ENCODE peak calls at places on chromosomes 4 and X, in six cellular contexts. One of them, this sample, is unnamed.

GRCh38 chr4:174999407-174999806 is 81.2 kb downstream of the ADAM29 start:
- DNase-seq in mammary epithelial cell: peak; percentile 36
- DNase-seq in heart left ventricle: no peak
- DNase-seq in A549: peak; percentile 3
- DNase-seq in lower lobe of right lung: no peak
- DNase-seq in fibroblast of lung: no peak
- DNase-seq in this sample: no peak

GRCh38 chrX:65751511-65751910 is 84.1 kb downstream of the MSN start:
- DNase-seq in lower lobe of right lung: no peak
- DNase-seq in fibroblast of lung: no peak
- DNase-seq in mammary epithelial cell: no peak
- DNase-seq in heart left ventricle: no peak
- DNase-seq in A549: no peak
- DNase-seq in this sample: no peak

GRCh38 chr4:121277194-121278105 is 103.4 kb downstream of the QRFPR start:
- DNase-seq in mammary epithelial cell: peak; percentile 11
- DNase-seq in A549: peak; percentile 48
- DNase-seq in lower lobe of right lung: no peak
- DNase-seq in fibroblast of lung: no peak
- DNase-seq in heart left ventricle: no peak
- DNase-seq in this sample: no peak

GRCh38 chr4:77187231-77187630 is 30.2 kb downstream of the CCNG2 start:
- DNase-seq in heart left ventricle: no peak
- DNase-seq in fibroblast of lung: no peak
- DNase-seq in lower lobe of right lung: no peak
- DNase-seq in mammary epithelial cell: no peak
- DNase-seq in A549: no peak
- DNase-seq in this sample: no peak

GRCh38 chr4:152991361-152991760 is 55.2 kb downstream of the FHDC1 start:
- DNase-seq in lower lobe of right lung: no peak
- DNase-seq in A549: no peak
- DNase-seq in fibroblast of lung: no peak
- DNase-seq in heart left ventricle: no peak
- DNase-seq in mammary epithelial cell: no peak
- DNase-seq in this sample: no peak

GRCh38 chrX:46770006-46770816 is 11.3 kb upstream of the SLC9A7 start:
- DNase-seq in fibroblast of lung: peak; percentile 47
- DNase-seq in mammary epithelial cell: peak; percentile 16
- DNase-seq in lower lobe of right lung: no peak
- DNase-seq in heart left ventricle: no peak
- DNase-seq in A549: no peak
- DNase-seq in this sample: no peak

GRCh38 chr4:53205970-53206369 is 159.9 kb downstream of the SCFD2 start:
- DNase-seq in A549: no peak
- DNase-seq in lower lobe of right lung: no peak
- DNase-seq in fibroblast of lung: peak; percentile 11
- DNase-seq in mammary epithelial cell: no peak
- DNase-seq in heart left ventricle: no peak
- DNase-seq in this sample: no peak

GRCh38 chrX:108348525-108348924 is 89.7 kb downstream of the COL4A6 start:
- DNase-seq in mammary epithelial cell: no peak
- DNase-seq in A549: no peak
- DNase-seq in fibroblast of lung: no peak
- DNase-seq in heart left ventricle: no peak
- DNase-seq in lower lobe of right lung: no peak
- DNase-seq in this sample: no peak

GRCh38 chrX:15349046-15349445 is 13.7 kb upstream of the PIGA start:
- DNase-seq in A549: peak; percentile 72
- DNase-seq in mammary epithelial cell: peak; percentile 64
- DNase-seq in lower lobe of right lung: no peak
- DNase-seq in fibroblast of lung: peak; percentile 78
- DNase-seq in heart left ventricle: no peak
- DNase-seq in this sample: peak; percentile 53

GRCh38 chr4:93605163-93605562 is 223.4 kb upstream of the ATOH1 start:
- DNase-seq in fibroblast of lung: no peak
- DNase-seq in A549: no peak
- DNase-seq in lower lobe of right lung: no peak
- DNase-seq in mammary epithelial cell: no peak
- DNase-seq in heart left ventricle: no peak
- DNase-seq in this sample: no peak

GRCh38 chr4:83369825-83370639 is 35.4 kb upstream of the HPSE start:
- DNase-seq in heart left ventricle: no peak
- DNase-seq in lower lobe of right lung: no peak
- DNase-seq in A549: no peak
- DNase-seq in mammary epithelial cell: no peak
- DNase-seq in fibroblast of lung: peak; percentile 49
- DNase-seq in this sample: no peak

GRCh38 chrX:8254386-8254785 is 83.3 kb upstream of the VCX2 start:
- DNase-seq in mammary epithelial cell: no peak
- DNase-seq in A549: no peak
- DNase-seq in fibroblast of lung: no peak
- DNase-seq in heart left ventricle: no peak
- DNase-seq in lower lobe of right lung: no peak
- DNase-seq in this sample: no peak

GRCh38 chrX:135327299-135327698 is 18.0 kb downstream of the ETDC start:
- DNase-seq in heart left ventricle: no peak
- DNase-seq in A549: peak; percentile 9
- DNase-seq in fibroblast of lung: peak; percentile 93
- DNase-seq in mammary epithelial cell: peak; percentile 75
- DNase-seq in lower lobe of right lung: no peak
- DNase-seq in this sample: peak; percentile 67

GRCh38 chr4:71380721-71381120 is 41.9 kb downstream of the SLC4A4 start:
- DNase-seq in heart left ventricle: no peak
- DNase-seq in A549: peak; percentile 14
- DNase-seq in mammary epithelial cell: no peak
- DNase-seq in fibroblast of lung: peak; percentile 69
- DNase-seq in lower lobe of right lung: no peak
- DNase-seq in this sample: peak; percentile 13

GRCh38 chr4:71827811-71828210 is 43.9 kb upstream of the GC start:
- DNase-seq in lower lobe of right lung: no peak
- DNase-seq in A549: no peak
- DNase-seq in heart left ventricle: no peak
- DNase-seq in fibroblast of lung: no peak
- DNase-seq in mammary epithelial cell: no peak
- DNase-seq in this sample: no peak

GRCh38 chr4:1082215-1083182 is 30.9 kb downstream of the RNF212 start:
- DNase-seq in fibroblast of lung: peak; percentile 81
- DNase-seq in A549: peak; percentile 65
- DNase-seq in lower lobe of right lung: peak; percentile 86
- DNase-seq in heart left ventricle: peak; percentile 71
- DNase-seq in mammary epithelial cell: peak; percentile 98
- DNase-seq in this sample: peak; percentile 13

GRCh38 chr4:169220446-169220845 is 50.3 kb downstream of the SH3RF1 start:
- DNase-seq in fibroblast of lung: no peak
- DNase-seq in A549: no peak
- DNase-seq in lower lobe of right lung: no peak
- DNase-seq in mammary epithelial cell: no peak
- DNase-seq in heart left ventricle: no peak
- DNase-seq in this sample: no peak

GRCh38 chr4:15375707-15376106 is 52.1 kb upstream of the C1QTNF7 start:
- DNase-seq in mammary epithelial cell: no peak
- DNase-seq in fibroblast of lung: peak; percentile 31
- DNase-seq in heart left ventricle: no peak
- DNase-seq in A549: no peak
- DNase-seq in lower lobe of right lung: no peak
- DNase-seq in this sample: no peak

GRCh38 chr4:128570380-128570779 is 239.1 kb upstream of the JADE1 start:
- DNase-seq in A549: peak; percentile 52
- DNase-seq in heart left ventricle: no peak
- DNase-seq in mammary epithelial cell: peak; percentile 40
- DNase-seq in fibroblast of lung: peak; percentile 47
- DNase-seq in lower lobe of right lung: peak; percentile 58
- DNase-seq in this sample: no peak

GRCh38 chr4:88533937-88534750 is 10.6 kb upstream of the PYURF start:
- DNase-seq in A549: no peak
- DNase-seq in heart left ventricle: no peak
- DNase-seq in lower lobe of right lung: no peak
- DNase-seq in mammary epithelial cell: peak; percentile 87
- DNase-seq in fibroblast of lung: peak; percentile 79
- DNase-seq in this sample: peak; percentile 52

GRCh38 chr4:10096201-10096975 is 20.2 kb downstream of the WDR1 start:
- DNase-seq in mammary epithelial cell: peak; percentile 97
- DNase-seq in lower lobe of right lung: peak; percentile 70
- DNase-seq in A549: peak; percentile 45
- DNase-seq in heart left ventricle: peak; percentile 81
- DNase-seq in fibroblast of lung: peak; percentile 96
- DNase-seq in this sample: peak; percentile 80

GRCh38 chr4:32689520-32689919 is 1969.4 kb downstream of the PCDH7 start:
- DNase-seq in A549: peak; percentile 15
- DNase-seq in heart left ventricle: no peak
- DNase-seq in lower lobe of right lung: no peak
- DNase-seq in mammary epithelial cell: no peak
- DNase-seq in fibroblast of lung: peak; percentile 22
- DNase-seq in this sample: no peak

GRCh38 chr4:185540487-185541125 is 5.3 kb upstream of the PDLIM3 start:
- DNase-seq in A549: no peak
- DNase-seq in lower lobe of right lung: no peak
- DNase-seq in mammary epithelial cell: no peak
- DNase-seq in heart left ventricle: no peak
- DNase-seq in fibroblast of lung: no peak
- DNase-seq in this sample: no peak

GRCh38 chr4:139628184-139629012 is 37.2 kb upstream of the MGST2 start:
- DNase-seq in heart left ventricle: no peak
- DNase-seq in fibroblast of lung: no peak
- DNase-seq in A549: no peak
- DNase-seq in mammary epithelial cell: no peak
- DNase-seq in lower lobe of right lung: peak; percentile 68
- DNase-seq in this sample: no peak

GRCh38 chrX:110847334-110847733 is 51.7 kb upstream of the CHRDL1 start:
- DNase-seq in A549: peak; percentile 54
- DNase-seq in lower lobe of right lung: no peak
- DNase-seq in heart left ventricle: no peak
- DNase-seq in mammary epithelial cell: peak; percentile 44
- DNase-seq in fibroblast of lung: peak; percentile 71
- DNase-seq in this sample: peak; percentile 10

GRCh38 chr4:169383724-169384123 is 113.0 kb upstream of the SH3RF1 start:
- DNase-seq in lower lobe of right lung: no peak
- DNase-seq in mammary epithelial cell: peak; percentile 75
- DNase-seq in A549: peak; percentile 10
- DNase-seq in fibroblast of lung: peak; percentile 99
- DNase-seq in heart left ventricle: no peak
- DNase-seq in this sample: peak; percentile 81

GRCh38 chr4:162640152-162640551 is 476.4 kb upstream of the FSTL5 start:
- DNase-seq in lower lobe of right lung: no peak
- DNase-seq in fibroblast of lung: no peak
- DNase-seq in heart left ventricle: no peak
- DNase-seq in A549: no peak
- DNase-seq in mammary epithelial cell: no peak
- DNase-seq in this sample: no peak

GRCh38 chr4:165715989-165716388 is 157.0 kb upstream of the TLL1 start:
- DNase-seq in A549: no peak
- DNase-seq in mammary epithelial cell: peak; percentile 53
- DNase-seq in fibroblast of lung: no peak
- DNase-seq in heart left ventricle: no peak
- DNase-seq in lower lobe of right lung: no peak
- DNase-seq in this sample: no peak

GRCh38 chrX:1249101-1249887 is 19.3 kb upstream of the CSF2RA start:
- DNase-seq in A549: peak; percentile 60
- DNase-seq in mammary epithelial cell: no peak
- DNase-seq in fibroblast of lung: no peak
- DNase-seq in lower lobe of right lung: peak; percentile 79
- DNase-seq in heart left ventricle: peak; percentile 75
- DNase-seq in this sample: no peak

DNA sequence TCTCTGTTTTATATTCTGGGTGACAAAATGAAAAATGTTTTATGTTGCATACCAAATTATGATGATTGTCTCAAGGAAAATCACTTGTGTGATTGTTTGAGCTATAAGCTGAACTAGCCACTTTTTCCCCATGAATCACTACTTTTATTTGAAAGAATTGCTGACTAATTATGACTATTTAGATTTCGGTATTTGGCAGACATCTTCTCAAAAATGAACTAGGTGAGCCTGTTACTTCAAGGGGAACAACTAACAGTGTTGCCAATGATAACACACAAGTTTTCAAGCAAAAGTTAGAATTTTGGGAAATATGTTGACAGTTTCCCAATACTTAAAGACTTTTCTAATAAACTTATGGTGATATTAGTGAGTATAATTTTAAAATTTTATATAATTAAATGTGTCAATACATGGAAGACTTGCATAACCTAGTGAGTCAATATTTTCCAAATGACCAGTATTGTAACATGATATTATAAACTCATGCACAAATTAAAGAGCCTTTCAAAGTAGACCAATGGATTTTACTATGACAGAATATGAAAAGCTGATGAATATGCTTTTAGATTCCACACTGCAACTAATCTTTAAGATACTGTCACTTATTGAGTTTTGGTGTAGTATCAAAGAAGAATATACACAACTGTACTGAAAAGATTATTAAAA is 187.7 kb upstream of the GATB start:
- DNase-seq in heart left ventricle: no peak
- DNase-seq in fibroblast of lung: peak; percentile 3
- DNase-seq in mammary epithelial cell: peak; percentile 83
- DNase-seq in lower lobe of right lung: no peak
- DNase-seq in A549: no peak
- DNase-seq in this sample: no peak
- H3K27ac ChIP-seq in heart left ventricle: no peak overlapping the region
- H3K27ac ChIP-seq in fibroblast of lung: no peak overlapping the region
- H3K27ac ChIP-seq in mammary epithelial cell: peak overlapping the region; percentile 67
- H3K27ac ChIP-seq in lower lobe of right lung: no peak overlapping the region
- H3K27ac ChIP-seq in A549: no peak overlapping the region
- H3K27ac ChIP-seq in this sample: no peak overlapping the region

GRCh38 chrX:43881410-43882293 is 598 bp downstream of the MAOB start:
- DNase-seq in fibroblast of lung: no peak
- DNase-seq in mammary epithelial cell: no peak
- DNase-seq in lower lobe of right lung: no peak
- DNase-seq in heart left ventricle: no peak
- DNase-seq in A549: no peak
- DNase-seq in this sample: no peak
- H3K4me3 ChIP-seq in fibroblast of lung: no peak overlapping the region
- H3K4me3 ChIP-seq in mammary epithelial cell: peak overlapping the region; percentile 33
- H3K4me3 ChIP-seq in lower lobe of right lung: peak overlapping the region; percentile 46
- H3K4me3 ChIP-seq in heart left ventricle: peak overlapping the region; percentile 62
- H3K4me3 ChIP-seq in A549: no peak overlapping the region
- H3K4me3 ChIP-seq in this sample: peak overlapping the region; percentile 22

DNA sequence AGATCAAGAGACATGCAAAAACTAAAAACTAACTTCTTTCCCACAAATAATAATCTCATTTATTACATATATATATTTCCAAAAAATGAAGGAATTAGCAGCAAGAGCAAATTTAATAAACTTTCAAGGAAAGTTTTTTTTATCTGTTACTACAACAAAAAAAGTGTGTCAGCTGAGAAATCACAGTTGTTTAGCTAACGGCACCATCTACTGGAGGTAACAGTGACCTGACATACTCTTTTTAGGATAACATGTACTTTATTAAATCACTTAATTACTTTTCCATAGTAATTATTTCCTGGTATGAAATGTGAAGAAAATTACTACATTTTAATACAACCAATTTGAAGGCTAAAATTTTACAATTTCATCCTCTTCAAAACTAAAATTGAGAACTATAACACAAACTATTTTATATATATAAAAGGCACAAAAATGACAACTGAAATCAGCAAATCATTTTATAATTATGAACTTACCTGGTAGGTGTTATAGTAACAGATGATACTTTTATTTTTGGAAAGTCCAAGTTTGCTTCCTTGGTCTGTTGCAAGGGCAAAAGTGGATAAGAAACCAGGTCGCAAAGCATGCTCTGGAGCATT is 9.1 kb downstream of the LAMTOR3 start:
- DNase-seq in mammary epithelial cell: peak; percentile 34
- DNase-seq in fibroblast of lung: peak; percentile 59
- DNase-seq in lower lobe of right lung: no peak
- DNase-seq in A549: peak; percentile 51
- DNase-seq in heart left ventricle: no peak
- DNase-seq in this sample: no peak
- TF ChIP-seq CTCF in mammary epithelial cell: peak; percentile 60
- TF ChIP-seq CTCF in fibroblast of lung: peak; percentile 42
- TF ChIP-seq CTCF in lower lobe of right lung: peak; percentile 39
- TF ChIP-seq CTCF in A549: peak; percentile 54
- TF ChIP-seq CTCF in heart left ventricle: peak; percentile 51
- TF ChIP-seq CTCF in this sample: peak; percentile 53

GRCh38 chr4:144583658-144584057 is 62.3 kb upstream of the HHIP start:
- DNase-seq in mammary epithelial cell: peak; percentile 72
- DNase-seq in heart left ventricle: no peak
- DNase-seq in A549: peak; percentile 73
- DNase-seq in lower lobe of right lung: no peak
- DNase-seq in fibroblast of lung: peak; percentile 66
- DNase-seq in this sample: no peak
- H3K27ac ChIP-seq in mammary epithelial cell: peak overlapping the region; percentile 74
- H3K27ac ChIP-seq in heart left ventricle: no peak overlapping the region
- H3K27ac ChIP-seq in A549: peak overlapping the region; percentile 92
- H3K27ac ChIP-seq in lower lobe of right lung: peak overlapping the region; percentile 41
- H3K27ac ChIP-seq in fibroblast of lung: no peak overlapping the region
- H3K27ac ChIP-seq in this sample: no peak overlapping the region

This sample was measured in AG04450.